ENCODE peak calls at places on chromosomes 5 and 9, in eight cellular contexts. One of them, this sample, is unnamed.

GRCh38 chr5:34923694-34924461 is 5.5 kb upstream of the DNAJC21 start:
- DNase-seq in activated T-helper 1 cell treated with anti-CD3 and anti-CD28 coated beads, Interleukin-12 subunit alpha, Interleukin-12 subunit beta, Interleukin-2, Interleukin-4 antibody, amounts not matched to agents 30 ng/mL and 10 ng/mL and 1 ng/mL, durations not matched to agents 14 hours and 24 hours and 36 hours: peak
- DNase-seq in esophagus squamous epithelium: no peak
- DNase-seq in K562: peak
- DNase-seq in nephron progenitor cell: no peak
- DNase-seq in BJ: peak
- DNase-seq in mesendoderm: peak
- DNase-seq in left lobe of liver: no peak
- DNase-seq in this sample: no peak

GRCh38 chr5:84430863-84431663 is 46.4 kb upstream of the EDIL3 start:
- DNase-seq in activated T-helper 1 cell treated with anti-CD3 and anti-CD28 coated beads, Interleukin-12 subunit alpha, Interleukin-12 subunit beta, Interleukin-2, Interleukin-4 antibody, amounts not matched to agents 30 ng/mL and 10 ng/mL and 1 ng/mL, durations not matched to agents 14 hours and 24 hours and 36 hours: no peak
- DNase-seq in esophagus squamous epithelium: no peak
- DNase-seq in K562: no peak
- DNase-seq in nephron progenitor cell: no peak
- DNase-seq in BJ: no peak
- DNase-seq in mesendoderm: no peak
- DNase-seq in left lobe of liver: no peak
- DNase-seq in this sample: no peak

GRCh38 chr5:73985145-73985544 is 359.1 kb downstream of the ARHGEF28 start:
- DNase-seq in activated T-helper 1 cell treated with anti-CD3 and anti-CD28 coated beads, Interleukin-12 subunit alpha, Interleukin-12 subunit beta, Interleukin-2, Interleukin-4 antibody, amounts not matched to agents 30 ng/mL and 10 ng/mL and 1 ng/mL, durations not matched to agents 14 hours and 24 hours and 36 hours: no peak
- DNase-seq in esophagus squamous epithelium: no peak
- DNase-seq in K562: no peak
- DNase-seq in nephron progenitor cell: no peak
- DNase-seq in BJ: no peak
- DNase-seq in mesendoderm: peak
- DNase-seq in left lobe of liver: no peak
- DNase-seq in this sample: no peak

GRCh38 chr9:82588801-82589200 is 474.1 kb downstream of the RASEF start:
- DNase-seq in activated T-helper 1 cell treated with anti-CD3 and anti-CD28 coated beads, Interleukin-12 subunit alpha, Interleukin-12 subunit beta, Interleukin-2, Interleukin-4 antibody, amounts not matched to agents 30 ng/mL and 10 ng/mL and 1 ng/mL, durations not matched to agents 14 hours and 24 hours and 36 hours: no peak
- DNase-seq in esophagus squamous epithelium: no peak
- DNase-seq in K562: no peak
- DNase-seq in nephron progenitor cell: no peak
- DNase-seq in BJ: no peak
- DNase-seq in mesendoderm: no peak
- DNase-seq in left lobe of liver: no peak
- DNase-seq in this sample: no peak

GRCh38 chr5:157743163-157744054 is at the start of gene LSM11:
- DNase-seq in activated T-helper 1 cell treated with anti-CD3 and anti-CD28 coated beads, Interleukin-12 subunit alpha, Interleukin-12 subunit beta, Interleukin-2, Interleukin-4 antibody, amounts not matched to agents 30 ng/mL and 10 ng/mL and 1 ng/mL, durations not matched to agents 14 hours and 24 hours and 36 hours: peak
- DNase-seq in esophagus squamous epithelium: peak
- DNase-seq in K562: peak
- DNase-seq in nephron progenitor cell: peak
- DNase-seq in BJ: peak
- DNase-seq in mesendoderm: peak
- DNase-seq in left lobe of liver: peak
- DNase-seq in this sample: peak

GRCh38 chr9:117835798-117836197 is 131.6 kb downstream of the TLR4 start:
- DNase-seq in activated T-helper 1 cell treated with anti-CD3 and anti-CD28 coated beads, Interleukin-12 subunit alpha, Interleukin-12 subunit beta, Interleukin-2, Interleukin-4 antibody, amounts not matched to agents 30 ng/mL and 10 ng/mL and 1 ng/mL, durations not matched to agents 14 hours and 24 hours and 36 hours: no peak
- DNase-seq in esophagus squamous epithelium: no peak
- DNase-seq in K562: no peak
- DNase-seq in nephron progenitor cell: no peak
- DNase-seq in BJ: no peak
- DNase-seq in mesendoderm: no peak
- DNase-seq in left lobe of liver: no peak
- DNase-seq in this sample: no peak

GRCh38 chr5:34676409-34676808 is 20.3 kb downstream of the RAI14 start:
- DNase-seq in activated T-helper 1 cell treated with anti-CD3 and anti-CD28 coated beads, Interleukin-12 subunit alpha, Interleukin-12 subunit beta, Interleukin-2, Interleukin-4 antibody, amounts not matched to agents 30 ng/mL and 10 ng/mL and 1 ng/mL, durations not matched to agents 14 hours and 24 hours and 36 hours: no peak
- DNase-seq in esophagus squamous epithelium: no peak
- DNase-seq in K562: no peak
- DNase-seq in nephron progenitor cell: no peak
- DNase-seq in BJ: no peak
- DNase-seq in mesendoderm: no peak
- DNase-seq in left lobe of liver: no peak
- DNase-seq in this sample: peak

GRCh38 chr9:124239249-124240073 is 18.3 kb upstream of the NEK6 start:
- DNase-seq in activated T-helper 1 cell treated with anti-CD3 and anti-CD28 coated beads, Interleukin-12 subunit alpha, Interleukin-12 subunit beta, Interleukin-2, Interleukin-4 antibody, amounts not matched to agents 30 ng/mL and 10 ng/mL and 1 ng/mL, durations not matched to agents 14 hours and 24 hours and 36 hours: no peak
- DNase-seq in esophagus squamous epithelium: no peak
- DNase-seq in K562: no peak
- DNase-seq in nephron progenitor cell: no peak
- DNase-seq in BJ: no peak
- DNase-seq in mesendoderm: no peak
- DNase-seq in left lobe of liver: no peak
- DNase-seq in this sample: peak

GRCh38 chr5:150295172-150295611 is 5.6 kb upstream of the CAMK2A start:
- DNase-seq in activated T-helper 1 cell treated with anti-CD3 and anti-CD28 coated beads, Interleukin-12 subunit alpha, Interleukin-12 subunit beta, Interleukin-2, Interleukin-4 antibody, amounts not matched to agents 30 ng/mL and 10 ng/mL and 1 ng/mL, durations not matched to agents 14 hours and 24 hours and 36 hours: no peak
- DNase-seq in esophagus squamous epithelium: no peak
- DNase-seq in K562: no peak
- DNase-seq in nephron progenitor cell: no peak
- DNase-seq in BJ: no peak
- DNase-seq in mesendoderm: no peak
- DNase-seq in left lobe of liver: no peak
- DNase-seq in this sample: peak

GRCh38 chr5:89396262-89396975 is 513.4 kb upstream of the MEF2C start:
- DNase-seq in activated T-helper 1 cell treated with anti-CD3 and anti-CD28 coated beads, Interleukin-12 subunit alpha, Interleukin-12 subunit beta, Interleukin-2, Interleukin-4 antibody, amounts not matched to agents 30 ng/mL and 10 ng/mL and 1 ng/mL, durations not matched to agents 14 hours and 24 hours and 36 hours: no peak
- DNase-seq in esophagus squamous epithelium: no peak
- DNase-seq in K562: peak
- DNase-seq in nephron progenitor cell: no peak
- DNase-seq in BJ: no peak
- DNase-seq in mesendoderm: peak
- DNase-seq in left lobe of liver: no peak
- DNase-seq in this sample: no peak

GRCh38 chr9:7089391-7089790 is 331.6 kb downstream of the KDM4C start:
- DNase-seq in activated T-helper 1 cell treated with anti-CD3 and anti-CD28 coated beads, Interleukin-12 subunit alpha, Interleukin-12 subunit beta, Interleukin-2, Interleukin-4 antibody, amounts not matched to agents 30 ng/mL and 10 ng/mL and 1 ng/mL, durations not matched to agents 14 hours and 24 hours and 36 hours: no peak
- DNase-seq in esophagus squamous epithelium: no peak
- DNase-seq in K562: no peak
- DNase-seq in nephron progenitor cell: no peak
- DNase-seq in BJ: no peak
- DNase-seq in mesendoderm: no peak
- DNase-seq in left lobe of liver: no peak
- DNase-seq in this sample: no peak

GRCh38 chr5:72649449-72649848 is 142.2 kb upstream of the ZNF366 start:
- DNase-seq in activated T-helper 1 cell treated with anti-CD3 and anti-CD28 coated beads, Interleukin-12 subunit alpha, Interleukin-12 subunit beta, Interleukin-2, Interleukin-4 antibody, amounts not matched to agents 30 ng/mL and 10 ng/mL and 1 ng/mL, durations not matched to agents 14 hours and 24 hours and 36 hours: no peak
- DNase-seq in esophagus squamous epithelium: no peak
- DNase-seq in K562: peak
- DNase-seq in nephron progenitor cell: no peak
- DNase-seq in BJ: no peak
- DNase-seq in mesendoderm: no peak
- DNase-seq in left lobe of liver: no peak
- DNase-seq in this sample: no peak

GRCh38 chr5:96885518-96886338 is 9.4 kb downstream of the ERAP2 start:
- DNase-seq in activated T-helper 1 cell treated with anti-CD3 and anti-CD28 coated beads, Interleukin-12 subunit alpha, Interleukin-12 subunit beta, Interleukin-2, Interleukin-4 antibody, amounts not matched to agents 30 ng/mL and 10 ng/mL and 1 ng/mL, durations not matched to agents 14 hours and 24 hours and 36 hours: peak
- DNase-seq in esophagus squamous epithelium: no peak
- DNase-seq in K562: no peak
- DNase-seq in nephron progenitor cell: no peak
- DNase-seq in BJ: no peak
- DNase-seq in mesendoderm: no peak
- DNase-seq in left lobe of liver: no peak
- DNase-seq in this sample: no peak

GRCh38 chr9:133818444-133818843 is 80.3 kb upstream of the SARDH start:
- DNase-seq in activated T-helper 1 cell treated with anti-CD3 and anti-CD28 coated beads, Interleukin-12 subunit alpha, Interleukin-12 subunit beta, Interleukin-2, Interleukin-4 antibody, amounts not matched to agents 30 ng/mL and 10 ng/mL and 1 ng/mL, durations not matched to agents 14 hours and 24 hours and 36 hours: no peak
- DNase-seq in esophagus squamous epithelium: no peak
- DNase-seq in K562: no peak
- DNase-seq in nephron progenitor cell: no peak
- DNase-seq in BJ: no peak
- DNase-seq in mesendoderm: no peak
- DNase-seq in left lobe of liver: no peak
- DNase-seq in this sample: no peak

GRCh38 chr9:1837453-1838084 is 177.6 kb upstream of the SMARCA2 start:
- DNase-seq in activated T-helper 1 cell treated with anti-CD3 and anti-CD28 coated beads, Interleukin-12 subunit alpha, Interleukin-12 subunit beta, Interleukin-2, Interleukin-4 antibody, amounts not matched to agents 30 ng/mL and 10 ng/mL and 1 ng/mL, durations not matched to agents 14 hours and 24 hours and 36 hours: no peak
- DNase-seq in esophagus squamous epithelium: no peak
- DNase-seq in K562: peak
- DNase-seq in nephron progenitor cell: peak
- DNase-seq in BJ: no peak
- DNase-seq in mesendoderm: peak
- DNase-seq in left lobe of liver: no peak
- DNase-seq in this sample: no peak

GRCh38 chr9:95197692-95198271 is 119.7 kb downstream of the FANCC start:
- DNase-seq in activated T-helper 1 cell treated with anti-CD3 and anti-CD28 coated beads, Interleukin-12 subunit alpha, Interleukin-12 subunit beta, Interleukin-2, Interleukin-4 antibody, amounts not matched to agents 30 ng/mL and 10 ng/mL and 1 ng/mL, durations not matched to agents 14 hours and 24 hours and 36 hours: no peak
- DNase-seq in esophagus squamous epithelium: no peak
- DNase-seq in K562: no peak
- DNase-seq in nephron progenitor cell: no peak
- DNase-seq in BJ: no peak
- DNase-seq in mesendoderm: no peak
- DNase-seq in left lobe of liver: no peak
- DNase-seq in this sample: no peak

GRCh38 chr5:126801174-126801991 is 24.4 kb downstream of the LMNB1 start:
- DNase-seq in activated T-helper 1 cell treated with anti-CD3 and anti-CD28 coated beads, Interleukin-12 subunit alpha, Interleukin-12 subunit beta, Interleukin-2, Interleukin-4 antibody, amounts not matched to agents 30 ng/mL and 10 ng/mL and 1 ng/mL, durations not matched to agents 14 hours and 24 hours and 36 hours: no peak
- DNase-seq in esophagus squamous epithelium: no peak
- DNase-seq in K562: no peak
- DNase-seq in nephron progenitor cell: no peak
- DNase-seq in BJ: no peak
- DNase-seq in mesendoderm: no peak
- DNase-seq in left lobe of liver: no peak
- DNase-seq in this sample: no peak

GRCh38 chr5:32612134-32612888 is 27.0 kb downstream of the SUB1 start:
- DNase-seq in activated T-helper 1 cell treated with anti-CD3 and anti-CD28 coated beads, Interleukin-12 subunit alpha, Interleukin-12 subunit beta, Interleukin-2, Interleukin-4 antibody, amounts not matched to agents 30 ng/mL and 10 ng/mL and 1 ng/mL, durations not matched to agents 14 hours and 24 hours and 36 hours: no peak
- DNase-seq in esophagus squamous epithelium: no peak
- DNase-seq in K562: no peak
- DNase-seq in nephron progenitor cell: no peak
- DNase-seq in BJ: no peak
- DNase-seq in mesendoderm: peak
- DNase-seq in left lobe of liver: no peak
- DNase-seq in this sample: no peak

GRCh38 chr5:54093081-54093492 is 217.3 kb downstream of the ARL15 start:
- DNase-seq in activated T-helper 1 cell treated with anti-CD3 and anti-CD28 coated beads, Interleukin-12 subunit alpha, Interleukin-12 subunit beta, Interleukin-2, Interleukin-4 antibody, amounts not matched to agents 30 ng/mL and 10 ng/mL and 1 ng/mL, durations not matched to agents 14 hours and 24 hours and 36 hours: no peak
- DNase-seq in esophagus squamous epithelium: no peak
- DNase-seq in K562: no peak
- DNase-seq in nephron progenitor cell: no peak
- DNase-seq in BJ: no peak
- DNase-seq in mesendoderm: peak
- DNase-seq in left lobe of liver: no peak
- DNase-seq in this sample: no peak

GRCh38 chr5:78077369-78078068 is 217.0 kb downstream of the AP3B1 start:
- DNase-seq in activated T-helper 1 cell treated with anti-CD3 and anti-CD28 coated beads, Interleukin-12 subunit alpha, Interleukin-12 subunit beta, Interleukin-2, Interleukin-4 antibody, amounts not matched to agents 30 ng/mL and 10 ng/mL and 1 ng/mL, durations not matched to agents 14 hours and 24 hours and 36 hours: no peak
- DNase-seq in esophagus squamous epithelium: no peak
- DNase-seq in K562: no peak
- DNase-seq in nephron progenitor cell: no peak
- DNase-seq in BJ: no peak
- DNase-seq in mesendoderm: no peak
- DNase-seq in left lobe of liver: no peak
- DNase-seq in this sample: no peak

GRCh38 chr5:148912714-148913398 is 86.4 kb downstream of the ADRB2 start:
- DNase-seq in activated T-helper 1 cell treated with anti-CD3 and anti-CD28 coated beads, Interleukin-12 subunit alpha, Interleukin-12 subunit beta, Interleukin-2, Interleukin-4 antibody, amounts not matched to agents 30 ng/mL and 10 ng/mL and 1 ng/mL, durations not matched to agents 14 hours and 24 hours and 36 hours: no peak
- DNase-seq in esophagus squamous epithelium: no peak
- DNase-seq in K562: no peak
- DNase-seq in nephron progenitor cell: no peak
- DNase-seq in BJ: peak
- DNase-seq in mesendoderm: peak
- DNase-seq in left lobe of liver: no peak
- DNase-seq in this sample: no peak

GRCh38 chr9:133774799-133775198 is 36.6 kb upstream of the SARDH start:
- DNase-seq in activated T-helper 1 cell treated with anti-CD3 and anti-CD28 coated beads, Interleukin-12 subunit alpha, Interleukin-12 subunit beta, Interleukin-2, Interleukin-4 antibody, amounts not matched to agents 30 ng/mL and 10 ng/mL and 1 ng/mL, durations not matched to agents 14 hours and 24 hours and 36 hours: no peak
- DNase-seq in esophagus squamous epithelium: no peak
- DNase-seq in K562: no peak
- DNase-seq in nephron progenitor cell: no peak
- DNase-seq in BJ: no peak
- DNase-seq in mesendoderm: no peak
- DNase-seq in left lobe of liver: no peak
- DNase-seq in this sample: peak